ENCODE peak calls at places on chromosomes 4 and X, in four cellular contexts. I is brain microvascular endothelial cell, Q is heart right ventricle, F is SJSA1. T is an unnamed sample. For H3K27me3, the result is how much of the 10 kb centered on the place peaks cover.

GRCh38 chr4:3680656-3681055 is 85.5 kb upstream of the ADRA2C start:
- DNase-seq in F (no peak), I (no peak), Q (no peak), T (no peak)

GRCh38 chr4:85409251-85409650 is 65.7 kb upstream of the ARHGAP24 start:
- DNase-seq in I (peak), Q (no peak), F (no peak), T (no peak)

GRCh38 chr4:77586953-77587383 is 18.7 kb upstream of the CXCL13 start:
- DNase-seq in F (no peak), I (no peak), Q (no peak), T (no peak)

GRCh38 chr4:85703098-85703497 is 228.1 kb downstream of the ARHGAP24 start:
- DNase-seq in I (no peak), F (no peak), Q (no peak), T (no peak)

GRCh38 chr4:11628093-11628725 is 199.5 kb upstream of the HS3ST1 start:
- DNase-seq in I (no peak), F (no peak), Q (no peak), T (no peak)

GRCh38 chr4:177127658-177128057 is 182.0 kb upstream of the NEIL3 start:
- DNase-seq in F (no peak), I (no peak), Q (no peak), T (no peak)

GRCh38 chrX:5644786-5645185 is 583.9 kb downstream of the NLGN4X start:
- DNase-seq in F (no peak), I (no peak), Q (no peak), T (no peak)

GRCh38 chr4:76486588-76487276 is 51.7 kb downstream of the SHROOM3 start:
- DNase-seq in I (no peak), Q (no peak), F (no peak), T (no peak)

GRCh38 chrX:108219949-108220601 is 128.5 kb downstream of the ATG4A start:
- DNase-seq in I (no peak), F (no peak), Q (no peak), T (no peak)

GRCh38 chr4:105551968-105552746 is at the start of gene ARHGEF38:
- DNase-seq in I (peak), Q (no peak), F (no peak), T (peak)

GRCh38 chrX:115233497-115234219 is at the start of gene LRCH2:
- DNase-seq in Q (peak), I (no peak), F (peak), T (no peak)

GRCh38 chrX:50988649-50989048 is 78.1 kb downstream of the BMP15 start:
- DNase-seq in I (peak), Q (no peak), F (no peak), T (no peak)

GRCh38 chrX:71996826-71997225 is 86.2 kb downstream of the NHSL2 start:
- DNase-seq in F (no peak), I (no peak), Q (peak), T (no peak)

GRCh38 chr4:186132577-186133277 is 28.2 kb downstream of the FAM149A start:
- DNase-seq in Q (no peak), I (peak), F (no peak), T (no peak)

GRCh38 chrX:136889269-136889668 is 8.7 kb upstream of the RBMX start:
- DNase-seq in I (no peak), F (no peak), Q (no peak), T (no peak)

GRCh38 chrX:11427082-11428033 is 134.1 kb downstream of the AMELX start:
- DNase-seq in Q (peak), F (no peak), I (no peak), T (no peak)

GRCh38 chr4:70858454-70858853 is 18.8 kb upstream of the GRSF1 start:
- DNase-seq in Q (no peak), F (no peak), I (no peak), T (no peak)

GRCh38 chr4:158172558-158173258 is at the start of gene GASK1B:
- DNase-seq in Q (no peak), I (peak), F (no peak), T (no peak)

GRCh38 chrX:132676102-132676501 is 187.3 kb upstream of the MBNL3 start:
- DNase-seq in F (no peak), I (no peak), Q (no peak), T (no peak)
- H3K27me3 ChIP-seq in F (under half), I (under half), Q (under half), T (under half)

DNA sequence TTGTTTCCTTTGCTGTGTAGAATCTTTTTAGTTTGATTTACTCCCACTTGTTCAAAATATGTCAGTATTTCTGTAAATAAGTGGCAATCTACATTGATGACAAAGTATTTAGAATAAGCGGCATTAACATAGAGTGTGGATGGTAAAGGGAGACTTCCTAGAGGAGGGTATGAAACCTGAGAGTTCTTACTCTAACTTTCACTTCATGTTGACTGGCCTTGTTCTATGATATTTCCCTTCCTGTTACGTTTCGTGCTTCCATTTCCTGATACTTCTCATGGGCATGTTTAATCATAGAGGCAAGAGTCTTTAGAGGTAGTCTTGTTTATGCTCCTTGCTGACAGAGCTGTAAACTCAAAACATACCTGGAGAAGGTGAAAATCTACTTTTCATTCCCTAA is 408.9 kb downstream of the GLUD2 start:
- DNase-seq in Q (no peak), F (no peak), I (no peak), T (no peak)
- H3K4me3 ChIP-seq in Q (no peak), F (no peak), I (no peak), T (no peak)

DNA sequence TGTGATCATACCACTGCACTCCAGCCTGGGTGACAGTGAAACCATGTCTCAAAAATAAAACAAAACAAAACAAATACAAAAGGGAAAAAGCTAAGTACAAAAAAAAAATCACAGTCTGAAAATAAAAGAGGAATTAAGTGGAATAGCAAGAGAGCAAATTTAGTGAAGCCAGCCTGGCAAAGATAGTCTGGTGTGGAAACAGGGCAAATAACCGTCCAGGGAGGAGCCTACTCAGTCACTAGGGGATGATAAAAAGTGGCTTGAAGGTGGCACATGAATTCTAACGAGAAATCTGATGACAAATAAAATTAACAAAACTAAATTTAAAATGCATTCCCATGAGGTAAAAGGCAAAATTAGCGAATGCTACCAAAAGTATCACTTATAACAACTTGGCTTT is 8.2 kb downstream of the PDGFC start:
- DNase-seq in I (no peak), Q (no peak), F (no peak), T (no peak)
- H3K27me3 ChIP-seq in I (under half), Q (under half), F (under half), T (under half)

GRCh38 chr4:83389037-83389755 is 54.5 kb upstream of the HPSE start:
- DNase-seq in F (no peak), Q (no peak), I (no peak), T (no peak)
- H3K4me3 ChIP-seq in F (no peak), Q (no peak), I (no peak), T (no peak)

GRCh38 chr4:140281828-140282227 is 91.6 kb upstream of the SCOC start:
- DNase-seq in I (no peak), F (no peak), Q (no peak), T (no peak)

GRCh38 chr4:140286503-140286902 is 86.9 kb upstream of the SCOC start:
- DNase-seq in I (no peak), Q (no peak), F (no peak), T (no peak)

GRCh38 chr4:140289486-140289885 is 84.0 kb upstream of the SCOC start:
- DNase-seq in Q (no peak), I (no peak), F (no peak), T (no peak)

GRCh38 chr4:140284449-140284848 is 89.0 kb upstream of the SCOC start:
- DNase-seq in Q (no peak), F (no peak), I (no peak), T (no peak)
- H3K27me3 ChIP-seq in Q (under half), F (under half), I (under half), T (under half)